ENCODE peak calls at places on chromosomes 7 and 10, in seven cellular contexts. X is Calu3; G is lower lobe of right lung; T is NCI-H1092; P is GM18507; O is esophagus squamous epithelium; I is effector CD4-positive, alpha-beta T cell. E is an unnamed sample.
A peak's percentile ranks its signal among the peaks of the same experiment; 100 is the strongest.

GRCh38 chr10:96716396-96716795 is 3.9 kb downstream of the PIK3AP1 start:
- DNase-seq in P (no peak), G (no peak), I (no peak), T (no peak), O (no peak), X (no peak), E (no peak)

GRCh38 chr7:73526892-73527821 is 5.1 kb upstream of the BAZ1B start:
- DNase-seq in P (no peak), X (no peak), G (no peak), O (no peak), I (no peak), T (peak; percentile 41), E (no peak)

GRCh38 chr7:28686418-28686800 is 271.7 kb downstream of the TRIL start:
- DNase-seq in I (no peak), O (no peak), T (no peak), X (peak; percentile 54), G (no peak), P (no peak), E (no peak)

GRCh38 chr10:94307046-94307615 is 55.6 kb downstream of the NOC3L start:
- DNase-seq in O (no peak), G (no peak), X (no peak), P (no peak), I (no peak), T (no peak), E (no peak)

GRCh38 chr7:66766041-66766440 is 25.5 kb downstream of the RABGEF1 start:
- DNase-seq in T (no peak), I (no peak), O (no peak), P (no peak), G (no peak), X (no peak), E (no peak)

GRCh38 chr7:43803865-43804264 is 45.4 kb downstream of the BLVRA start:
- DNase-seq in T (no peak), P (no peak), O (no peak), I (no peak), X (no peak), G (no peak), E (no peak)

GRCh38 chr7:29327455-29327854 is 132.9 kb downstream of the CHN2 start:
- DNase-seq in T (peak; percentile 72), I (no peak), P (no peak), G (no peak), O (no peak), X (no peak), E (no peak)

GRCh38 chr7:149862156-149862555 is 11.6 kb upstream of the ATP6V0E2 start:
- DNase-seq in O (no peak), X (no peak), T (no peak), I (no peak), G (no peak), P (no peak), E (no peak)

GRCh38 chr7:151179287-151179860 is 7.7 kb downstream of the ASB10 start:
- DNase-seq in I (no peak), P (no peak), O (no peak), G (no peak), X (no peak), T (no peak), E (no peak)

GRCh38 chr10:13994932-13995331 is 335.8 kb downstream of the FRMD4A start:
- DNase-seq in G (no peak), I (no peak), O (no peak), P (no peak), X (no peak), T (no peak), E (no peak)

GRCh38 chr7:135822396-135822795 is 73.8 kb upstream of the FAM180A start:
- DNase-seq in X (no peak), T (no peak), O (no peak), P (no peak), G (no peak), I (no peak), E (no peak)

GRCh38 chr7:1938788-1939433 is 268.8 kb downstream of the ELFN1 start:
- DNase-seq in P (no peak), O (no peak), T (no peak), G (peak; percentile 51), X (no peak), I (no peak), E (peak; percentile 42)

GRCh38 chr10:64731016-64731415 is 1209.8 kb downstream of the REEP3 start:
- DNase-seq in P (no peak), I (no peak), T (no peak), O (no peak), G (no peak), X (no peak), E (no peak)